ENCODE peak calls at places on chromosomes 3 and 15, in four cellular contexts. F, D, K and C are unnamed samples.

GRCh38 chr3:103829723-103830326 is 1395.0 kb downstream of the ZPLD1 start:
- DNase-seq in K (no peak), D (no peak), F (no peak), C (no peak)

GRCh38 chr3:151224268-151224909 is 21.4 kb upstream of the GPR171 start:
- DNase-seq in K (no peak), F (no peak), D (no peak), C (no peak)

GRCh38 chr3:9866639-9867038 is 13.4 kb downstream of the CIDEC start:
- DNase-seq in K (no peak), D (no peak), F (no peak), C (peak; percentile 61)

GRCh38 chr15:48425051-48425450 is 93.8 kb downstream of the DUT start:
- DNase-seq in D (no peak), K (no peak), F (no peak), C (no peak)

GRCh38 chr3:15011174-15011573 is 53.9 kb downstream of the MRPS25 start:
- DNase-seq in D (no peak), K (no peak), F (no peak), C (no peak)

GRCh38 chr3:50164056-50164455 is 8.9 kb downstream of the SEMA3F start:
- DNase-seq in F (no peak), D (peak; percentile 71), K (peak; percentile 47), C (peak; percentile 89)

GRCh38 chr3:70726096-70726745 is 413.8 kb upstream of the MDFIC2 start:
- DNase-seq in K (no peak), F (no peak), D (no peak), C (no peak)

GRCh38 chr15:69056365-69056764 is 41.9 kb downstream of the NOX5 start:
- DNase-seq in F (no peak), D (no peak), K (no peak), C (peak; percentile 11)

GRCh38 chr3:150384517-150385212 is 23.4 kb upstream of the TSC22D2 start:
- DNase-seq in F (no peak), K (no peak), D (no peak), C (peak; percentile 40)

GRCh38 chr3:169760479-169760878 is 4.4 kb downstream of the TERC start:
- DNase-seq in K (no peak), F (no peak), D (no peak), C (no peak)

GRCh38 chr3:100089802-100090668 is 24.3 kb downstream of the FILIP1L start:
- DNase-seq in F (peak; percentile 17), D (no peak), K (no peak), C (no peak)

GRCh38 chr3:188133646-188134045 is 20.3 kb upstream of the LPP start:
- DNase-seq in F (no peak), K (no peak), D (no peak), C (peak; percentile 42)

GRCh38 chr3:197501879-197502620 is 53.7 kb downstream of the BDH1 start:
- DNase-seq in K (no peak), F (no peak), D (peak; percentile 38), C (peak; percentile 84)

GRCh38 chr3:131669590-131669989 is 166.8 kb upstream of the MRPL3 start:
- DNase-seq in K (no peak), F (no peak), D (no peak), C (no peak)

GRCh38 chr3:107979538-107979937 is 111.3 kb downstream of the CD47 start:
- DNase-seq in D (no peak), F (no peak), K (no peak), C (no peak)
- H3K27ac ChIP-seq in D (no peak overlapping the region), F (no peak overlapping the region), K (no peak overlapping the region), C (no peak overlapping the region)

GRCh38 chr15:29451201-29451781 is 181.7 kb upstream of the NSMCE3 start:
- DNase-seq in F (no peak), D (peak; percentile 19), K (no peak), C (peak; percentile 33)
- TF ChIP-seq CTCF in F (peak; percentile 12), D (no peak), K (no peak), C (no peak)

GRCh38 chr3:72889310-72890165 is 1.7 kb downstream of the GXYLT2 start:
- DNase-seq in K (no peak), D (no peak), F (no peak), C (no peak)

GRCh38 chr3:72891053-72891855 is 3.4 kb downstream of the GXYLT2 start:
- DNase-seq in F (peak; percentile 54), D (no peak), K (no peak), C (peak; percentile 99)

GRCh38 chr3:72888546-72889309 is 882 bp downstream of the GXYLT2 start:
- DNase-seq in F (no peak), K (no peak), D (no peak), C (peak; percentile 64)

GRCh38 chr3:72892081-72892763 is 4.4 kb downstream of the GXYLT2 start:
- DNase-seq in F (no peak), K (no peak), D (no peak), C (no peak)

GRCh38 chr3:72890166-72890925 is 2.5 kb downstream of the GXYLT2 start:
- DNase-seq in D (no peak), F (no peak), K (no peak), C (no peak)
- H3K4me3 ChIP-seq in D (no peak overlapping the region), F (peak overlapping the region; percentile 3), K (no peak overlapping the region), C (no peak overlapping the region)

DNA sequence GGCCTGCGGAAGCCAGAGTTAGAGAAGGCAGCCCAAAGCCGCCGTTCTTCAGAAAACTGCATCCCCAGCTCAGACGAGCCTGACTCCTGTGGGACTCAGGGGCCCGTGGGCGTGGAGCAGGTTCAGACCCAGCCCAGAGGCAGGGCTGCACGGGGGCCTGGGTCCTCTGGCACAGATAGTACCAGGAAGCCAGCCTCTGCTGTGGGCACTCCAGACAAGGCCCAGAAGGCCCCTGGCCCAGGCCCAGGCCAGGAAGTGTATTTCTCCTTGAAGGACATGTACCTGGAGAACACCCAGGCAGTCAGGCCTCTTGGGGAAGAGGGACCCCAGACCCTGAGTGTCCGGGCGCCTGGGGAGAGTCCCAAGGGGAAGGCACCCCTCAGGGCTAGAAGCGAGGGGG is 23.1 kb downstream of the ALPK3 start:
- DNase-seq in K (no peak), F (no peak), D (no peak), C (no peak)
- H3K27ac ChIP-seq in K (peak overlapping the region; percentile 77), F (peak overlapping the region; percentile 97), D (peak overlapping the region; percentile 88), C (peak overlapping the region; percentile 95)

GRCh38 chr3:143970773-143971366 is 753 bp upstream of the DIPK2A start:
- DNase-seq in F (peak; percentile 29), D (peak; percentile 62), K (no peak), C (no peak)
- TF ChIP-seq CTCF in F (no peak), D (no peak), K (no peak), C (no peak)

GRCh38 chr3:17014286-17014685 is 129.5 kb downstream of the PLCL2 start:
- DNase-seq in D (no peak), K (no peak), F (no peak), C (no peak)

GRCh38 chr3:17011774-17012338 is 127.1 kb downstream of the PLCL2 start:
- DNase-seq in K (no peak), F (no peak), D (no peak), C (no peak)

GRCh38 chr3:17014734-17015133 is 130.0 kb downstream of the PLCL2 start:
- DNase-seq in K (no peak), F (no peak), D (no peak), C (no peak)

GRCh38 chr3:17013050-17013449 is 128.3 kb downstream of the PLCL2 start:
- DNase-seq in F (no peak), D (no peak), K (no peak), C (no peak)

GRCh38 chr3:17013571-17013970 is 128.8 kb downstream of the PLCL2 start:
- DNase-seq in D (no peak), F (no peak), K (no peak), C (no peak)
- H3K4me3 ChIP-seq in D (no peak overlapping the region), F (no peak overlapping the region), K (no peak overlapping the region), C (no peak overlapping the region)

GRCh38 chr3:16507540-16508241 is 5.8 kb downstream of the RFTN1 start:
- DNase-seq in D (no peak), F (no peak), K (no peak), C (no peak)
- H3K27ac ChIP-seq in D (no peak overlapping the region), F (no peak overlapping the region), K (peak overlapping the region; percentile 15), C (no peak overlapping the region)